ENCODE peak calls at places on chromosomes 2 and 18, in nine cellular contexts. X is progenitor cell of endocrine pancreas, S is osteoblast, J is mammary epithelial cell, W is HFF-Myc, P is astrocyte of the spinal cord, M is Calu3, Y is NB4, G is GM13976. T is an unnamed sample.

GRCh38 chr18:36281941-36282340 is 15.6 kb upstream of the FHOD3 start:
- DNase-seq in X (no peak), S (no peak), J (no peak), W (no peak), P (no peak), M (no peak), Y (no peak), G (no peak), T (no peak)

GRCh38 chr2:72929010-72929409 is 11.7 kb downstream of the EMX1 start:
- DNase-seq in X (no peak), S (peak), J (no peak), W (no peak), P (no peak), M (no peak), Y (no peak), G (no peak), T (no peak)

GRCh38 chr18:62187543-62188378 is 706 bp downstream of the RELCH start:
- DNase-seq in X (peak), S (peak), J (peak), W (no peak), P (peak), M (peak), Y (peak), G (peak), T (peak)

GRCh38 chr2:162422894-162423293 is 79.0 kb downstream of the GCA start:
- DNase-seq in X (no peak), S (no peak), J (no peak), W (no peak), P (no peak), M (no peak), Y (no peak), G (no peak), T (no peak)

GRCh38 chr2:229860334-229860733 is 61.5 kb downstream of the TRIP12 start:
- DNase-seq in X (no peak), S (no peak), J (no peak), W (no peak), P (no peak), M (no peak), Y (no peak), G (no peak), T (no peak)

GRCh38 chr18:47184419-47185050 is 8.4 kb upstream of the IER3IP1 start:
- DNase-seq in X (no peak), S (no peak), J (peak), W (peak), P (no peak), M (no peak), Y (peak), G (no peak), T (no peak)

GRCh38 chr2:206867006-206867405 is 72.3 kb upstream of the CPO start:
- DNase-seq in X (no peak), S (no peak), J (no peak), W (no peak), P (no peak), M (no peak), Y (no peak), G (no peak), T (no peak)

GRCh38 chr2:233265899-233266431 is 14.5 kb downstream of the ATG16L1 start:
- DNase-seq in X (no peak), S (no peak), J (no peak), W (no peak), P (no peak), M (no peak), Y (no peak), G (peak), T (no peak)

GRCh38 chr2:127455566-127456493 is 37.6 kb downstream of the PROC start:
- DNase-seq in X (no peak), S (no peak), J (no peak), W (no peak), P (no peak), M (no peak), Y (no peak), G (no peak), T (no peak)

GRCh38 chr18:9628984-9629383 is 14.6 kb upstream of the PPP4R1 start:
- DNase-seq in X (no peak), S (no peak), J (no peak), W (no peak), P (no peak), M (no peak), Y (no peak), G (no peak), T (no peak)

GRCh38 chr2:42827647-42828486 is 35.5 kb upstream of the HAAO start:
- DNase-seq in X (peak), S (peak), J (peak), W (no peak), P (peak), M (peak), Y (peak), G (peak), T (peak)

GRCh38 chr2:135985826-135986393 is 484 bp upstream of the DARS1 start:
- DNase-seq in X (no peak), S (no peak), J (no peak), W (no peak), P (no peak), M (no peak), Y (peak), G (peak), T (no peak)

GRCh38 chr18:10727477-10727876 is 201.7 kb downstream of the NAPG start:
- DNase-seq in X (no peak), S (peak), J (no peak), W (no peak), P (no peak), M (no peak), Y (no peak), G (no peak), T (no peak)

GRCh38 chr2:161625314-161625919 is 1.2 kb downstream of the SLC4A10 start:
- DNase-seq in X (no peak), S (no peak), J (no peak), W (no peak), P (peak), M (no peak), Y (no peak), G (no peak), T (no peak)

GRCh38 chr2:4018535-4018934 is 315.2 kb downstream of the DCDC2C start:
- DNase-seq in X (no peak), S (no peak), J (no peak), W (no peak), P (no peak), M (no peak), Y (no peak), G (no peak), T (no peak)

GRCh38 chr18:2656237-2657042 is 914 bp downstream of the SMCHD1 start:
- DNase-seq in X (peak), S (peak), J (peak), W (no peak), P (peak), M (peak), Y (peak), G (no peak), T (no peak)

GRCh38 chr2:133666621-133667020 is 98.4 kb upstream of the NCKAP5 start:
- DNase-seq in X (no peak), S (no peak), J (no peak), W (no peak), P (no peak), M (no peak), Y (no peak), G (no peak), T (no peak)

GRCh38 chr18:47323158-47323557 is 71.7 kb upstream of the SKOR2 start:
- DNase-seq in X (no peak), S (no peak), J (peak), W (no peak), P (peak), M (no peak), Y (peak), G (no peak), T (no peak)

GRCh38 chr2:240567872-240568677 is at the start of gene RNPEPL1:
- DNase-seq in X (peak), S (peak), J (peak), W (no peak), P (no peak), M (peak), Y (peak), G (peak), T (peak)

GRCh38 chr2:234269769-234270204 is 219.3 kb downstream of the SPP2 start:
- DNase-seq in X (no peak), S (peak), J (peak), W (no peak), P (no peak), M (no peak), Y (no peak), G (no peak), T (no peak)

GRCh38 chr2:237894986-237895543 is 35.6 kb downstream of the RAMP1 start:
- DNase-seq in X (peak), S (peak), J (no peak), W (no peak), P (no peak), M (no peak), Y (no peak), G (no peak), T (no peak)

GRCh38 chr18:61854578-61854977 is 38.2 kb downstream of the RNF152 start:
- DNase-seq in X (no peak), S (peak), J (peak), W (no peak), P (peak), M (no peak), Y (no peak), G (no peak), T (no peak)

GRCh38 chr2:223093436-223093839 is 41.4 kb downstream of the KCNE4 start:
- DNase-seq in X (no peak), S (no peak), J (peak), W (peak), P (peak), M (no peak), Y (no peak), G (no peak), T (no peak)

GRCh38 chr2:176297067-176297466 is 27.8 kb downstream of the MTX2 start:
- DNase-seq in X (no peak), S (no peak), J (no peak), W (no peak), P (no peak), M (no peak), Y (peak), G (no peak), T (no peak)

GRCh38 chr2:88199912-88200682 is 30.0 kb downstream of the THNSL2 start:
- DNase-seq in X (no peak), S (no peak), J (peak), W (no peak), P (no peak), M (peak), Y (peak), G (peak), T (no peak)

GRCh38 chr2:27000228-27000627 is 29.8 kb downstream of the MAPRE3 start:
- DNase-seq in X (no peak), S (no peak), J (no peak), W (no peak), P (no peak), M (no peak), Y (no peak), G (no peak), T (no peak)

GRCh38 chr2:231786177-231786916 is at the start of gene COPS7B:
- DNase-seq in X (peak), S (peak), J (peak), W (peak), P (peak), M (peak), Y (peak), G (peak), T (peak)
- TF ChIP-seq CTCF in X (peak), S (peak), J (peak), W (peak), P (peak), M (peak), Y (peak), G (peak), T (peak)

GRCh38 chr2:55019547-55020258 is 30.5 kb downstream of the RTN4 start:
- DNase-seq in X (no peak), S (no peak), J (no peak), W (no peak), P (no peak), M (no peak), Y (peak), G (no peak), T (no peak)
- TF ChIP-seq CTCF in X (no peak), S (no peak), J (no peak), W (no peak), P (no peak), M (no peak), Y (no peak), G (no peak), T (no peak)

GRCh38 chr2:163475815-163476214 is 260.0 kb downstream of the FIGN start:
- DNase-seq in X (no peak), S (no peak), J (no peak), W (no peak), P (no peak), M (no peak), Y (no peak), G (no peak), T (no peak)

GRCh38 chr2:163479599-163479998 is 256.2 kb downstream of the FIGN start:
- DNase-seq in X (no peak), S (no peak), J (no peak), W (no peak), P (no peak), M (no peak), Y (no peak), G (no peak), T (no peak)

GRCh38 chr2:163481515-163481914 is 254.3 kb downstream of the FIGN start:
- DNase-seq in X (no peak), S (no peak), J (no peak), W (no peak), P (no peak), M (no peak), Y (no peak), G (no peak), T (no peak)
- TF ChIP-seq CTCF in X (no peak), S (no peak), J (no peak), W (no peak), P (no peak), M (no peak), Y (no peak), G (no peak), T (no peak)

DNA sequence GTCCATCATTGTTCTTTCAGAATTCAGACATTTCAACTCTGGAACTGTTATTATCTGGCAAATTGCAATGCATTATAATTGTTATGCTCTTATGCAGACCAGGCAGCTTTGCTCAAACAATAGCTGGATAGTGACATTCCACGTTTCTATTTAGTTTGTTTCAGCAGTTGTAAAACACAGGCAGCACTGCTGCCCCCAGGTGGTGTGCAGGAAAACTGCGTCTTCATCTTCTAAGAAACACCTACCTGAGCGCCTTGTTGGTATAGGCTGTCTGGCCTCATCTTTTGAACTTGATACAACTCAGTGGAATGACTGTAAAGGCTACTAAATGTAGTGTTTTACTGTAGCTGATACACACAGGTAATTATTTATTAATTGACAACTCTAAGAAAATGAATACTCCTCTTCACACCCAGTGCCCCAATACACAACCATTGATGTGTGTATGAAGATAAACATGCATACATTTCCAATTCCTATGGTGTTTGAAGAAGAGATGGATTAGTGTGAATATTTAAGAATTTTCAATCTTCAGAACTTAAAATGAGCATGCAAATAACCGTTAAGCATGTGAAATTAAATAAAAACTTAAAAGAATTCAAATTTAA is 85.5 kb downstream of the CD8B2 start:
- DNase-seq in X (no peak), S (no peak), J (no peak), W (no peak), P (no peak), M (peak), Y (peak), G (no peak), T (no peak)
- TF ChIP-seq CTCF in X (peak), S (peak), J (peak), W (peak), P (peak), M (peak), Y (peak), G (peak), T (peak)

DNA sequence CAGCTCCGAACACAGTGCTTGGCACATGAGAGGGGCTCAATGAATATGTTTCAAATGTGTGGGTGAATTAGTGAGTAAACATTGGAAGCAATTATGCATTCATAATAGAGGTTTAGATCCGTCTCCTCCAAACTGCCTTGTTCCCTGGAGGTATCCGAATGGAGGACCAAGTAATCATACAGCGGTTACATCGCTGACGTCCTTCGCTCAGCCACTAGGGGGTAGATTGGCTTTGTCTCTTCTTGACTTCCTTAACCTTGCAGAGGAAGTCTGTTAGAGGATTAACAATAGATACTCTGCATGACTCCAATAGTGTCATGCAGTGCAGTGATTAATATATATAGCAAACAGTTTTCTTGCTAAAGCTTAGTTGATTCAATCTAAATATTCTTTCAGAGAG is 517.0 kb downstream of the PTPRM start:
- DNase-seq in X (no peak), S (peak), J (peak), W (peak), P (peak), M (peak), Y (peak), G (no peak), T (no peak)
- TF ChIP-seq CTCF in X (peak), S (peak), J (peak), W (peak), P (peak), M (no peak), Y (peak), G (no peak), T (peak)

DNA sequence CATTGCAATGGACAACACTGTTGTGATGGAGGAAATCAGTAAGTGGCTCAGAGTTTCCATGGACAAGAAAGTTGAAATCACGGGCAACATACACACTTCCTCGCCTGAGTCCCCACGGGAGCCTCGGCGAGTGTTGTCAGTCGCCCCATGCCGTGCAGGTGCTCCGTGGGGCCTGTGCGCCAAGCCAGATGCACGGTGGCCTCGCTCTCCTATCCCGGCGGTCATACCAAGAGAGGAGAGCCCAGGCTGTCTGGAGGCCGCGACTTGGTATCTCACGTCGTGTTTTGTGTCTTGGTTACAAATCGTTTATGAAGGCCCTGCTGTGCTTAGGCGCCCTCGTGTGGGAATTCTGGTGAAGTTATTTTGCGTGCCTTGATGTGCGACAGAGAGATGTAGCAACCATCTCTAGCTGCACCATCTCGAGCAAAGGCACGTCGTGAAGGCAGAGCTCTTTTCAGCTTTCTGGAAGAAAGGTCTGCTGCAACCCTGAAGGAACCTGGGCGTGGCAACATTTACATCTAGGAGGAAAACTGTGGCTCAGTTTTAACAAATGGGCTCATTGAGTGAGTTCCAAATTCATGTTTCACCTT is 21.8 kb downstream of the ATG4B start:
- DNase-seq in X (peak), S (peak), J (peak), W (peak), P (peak), M (peak), Y (peak), G (no peak), T (no peak)
- TF ChIP-seq CTCF in X (peak), S (peak), J (peak), W (peak), P (peak), M (no peak), Y (peak), G (no peak), T (peak)

GRCh38 chr2:9103663-9104277 is 100.3 kb upstream of the MBOAT2 start:
- DNase-seq in X (no peak), S (no peak), J (peak), W (no peak), P (no peak), M (peak), Y (no peak), G (no peak), T (no peak)

GRCh38 chr2:9101763-9102425 is 98.4 kb upstream of the MBOAT2 start:
- DNase-seq in X (no peak), S (no peak), J (no peak), W (no peak), P (no peak), M (no peak), Y (no peak), G (no peak), T (no peak)

GRCh38 chr2:9105601-9106337 is 100.8 kb upstream of the ASAP2 start:
- DNase-seq in X (no peak), S (no peak), J (no peak), W (no peak), P (no peak), M (no peak), Y (no peak), G (no peak), T (no peak)

GRCh38 chr2:9100080-9100876 is 96.8 kb upstream of the MBOAT2 start:
- DNase-seq in X (no peak), S (no peak), J (no peak), W (no peak), P (no peak), M (no peak), Y (no peak), G (peak), T (no peak)

GRCh38 chr2:9102861-9103662 is 99.6 kb upstream of the MBOAT2 start:
- DNase-seq in X (no peak), S (no peak), J (peak), W (no peak), P (no peak), M (peak), Y (no peak), G (no peak), T (no peak)
- TF ChIP-seq CTCF in X (no peak), S (no peak), J (no peak), W (no peak), P (no peak), M (no peak), Y (no peak), G (no peak), T (no peak)

T was measured in type B pancreatic cell.